ENCODE peak calls at places on chromosomes 6 and 20, in six cellular contexts. One of them, this sample, is unnamed. For H3K4me1, the result is how much of the 10 kb centered on the place peaks cover.

GRCh38 chr6:167331565-167331964 is 6.7 kb downstream of the TTLL2 start:
- DNase-seq in esophagus muscularis mucosa: no peak
- DNase-seq in colonic mucosa: no peak
- DNase-seq in fibroblast of lung: no peak
- DNase-seq in pancreas: no peak
- DNase-seq in astrocyte: no peak
- DNase-seq in this sample: no peak

GRCh38 chr20:5078399-5078958 is 41.3 kb downstream of the PCNA start:
- DNase-seq in esophagus muscularis mucosa: no peak
- DNase-seq in colonic mucosa: peak
- DNase-seq in fibroblast of lung: peak
- DNase-seq in pancreas: no peak
- DNase-seq in astrocyte: no peak
- DNase-seq in this sample: no peak

GRCh38 chr6:126721581-126722145 is 381.7 kb downstream of the CENPW start:
- DNase-seq in esophagus muscularis mucosa: no peak
- DNase-seq in colonic mucosa: no peak
- DNase-seq in fibroblast of lung: peak
- DNase-seq in pancreas: no peak
- DNase-seq in astrocyte: peak
- DNase-seq in this sample: no peak

GRCh38 chr6:122806290-122806689 is 17.2 kb downstream of the SMPDL3A start:
- DNase-seq in esophagus muscularis mucosa: no peak
- DNase-seq in colonic mucosa: no peak
- DNase-seq in fibroblast of lung: peak
- DNase-seq in pancreas: no peak
- DNase-seq in astrocyte: no peak
- DNase-seq in this sample: no peak

GRCh38 chr6:121222656-121223055 is 111.6 kb downstream of the TBC1D32 start:
- DNase-seq in esophagus muscularis mucosa: no peak
- DNase-seq in colonic mucosa: no peak
- DNase-seq in fibroblast of lung: peak
- DNase-seq in pancreas: no peak
- DNase-seq in astrocyte: peak
- DNase-seq in this sample: no peak

GRCh38 chr6:33416386-33417126 is 1.4 kb downstream of the CUTA start:
- DNase-seq in esophagus muscularis mucosa: no peak
- DNase-seq in colonic mucosa: no peak
- DNase-seq in fibroblast of lung: no peak
- DNase-seq in pancreas: no peak
- DNase-seq in astrocyte: no peak
- DNase-seq in this sample: no peak

GRCh38 chr20:62906209-62906608 is 20.1 kb downstream of the DIDO1 start:
- DNase-seq in esophagus muscularis mucosa: no peak
- DNase-seq in colonic mucosa: no peak
- DNase-seq in fibroblast of lung: no peak
- DNase-seq in pancreas: no peak
- DNase-seq in astrocyte: no peak
- DNase-seq in this sample: no peak

GRCh38 chr20:54774423-54774822 is 299.0 kb downstream of the DOK5 start:
- DNase-seq in esophagus muscularis mucosa: no peak
- DNase-seq in colonic mucosa: no peak
- DNase-seq in fibroblast of lung: no peak
- DNase-seq in pancreas: no peak
- DNase-seq in astrocyte: no peak
- DNase-seq in this sample: no peak

GRCh38 chr6:161377116-161377515 is 103.3 kb upstream of the AGPAT4 start:
- DNase-seq in esophagus muscularis mucosa: no peak
- DNase-seq in colonic mucosa: no peak
- DNase-seq in fibroblast of lung: no peak
- DNase-seq in pancreas: peak
- DNase-seq in astrocyte: no peak
- DNase-seq in this sample: no peak

GRCh38 chr6:150766201-150766997 is 99.1 kb upstream of the MTHFD1L start:
- DNase-seq in esophagus muscularis mucosa: no peak
- DNase-seq in colonic mucosa: no peak
- DNase-seq in fibroblast of lung: no peak
- DNase-seq in pancreas: no peak
- DNase-seq in astrocyte: peak
- DNase-seq in this sample: no peak

GRCh38 chr6:82875573-82876185 is 190.0 kb downstream of the UBE3D start:
- DNase-seq in esophagus muscularis mucosa: peak
- DNase-seq in colonic mucosa: no peak
- DNase-seq in fibroblast of lung: peak
- DNase-seq in pancreas: no peak
- DNase-seq in astrocyte: peak
- DNase-seq in this sample: no peak

GRCh38 chr6:16228709-16229665 is 9.4 kb upstream of the GMPR start:
- DNase-seq in esophagus muscularis mucosa: no peak
- DNase-seq in colonic mucosa: peak
- DNase-seq in fibroblast of lung: peak
- DNase-seq in pancreas: no peak
- DNase-seq in astrocyte: no peak
- DNase-seq in this sample: no peak

GRCh38 chr6:34476941-34477340 is 11.1 kb downstream of the PACSIN1 start:
- DNase-seq in esophagus muscularis mucosa: no peak
- DNase-seq in colonic mucosa: no peak
- DNase-seq in fibroblast of lung: no peak
- DNase-seq in pancreas: no peak
- DNase-seq in astrocyte: no peak
- DNase-seq in this sample: no peak

GRCh38 chr20:47764154-47764734 is 21.0 kb downstream of the SULF2 start:
- DNase-seq in esophagus muscularis mucosa: no peak
- DNase-seq in colonic mucosa: no peak
- DNase-seq in fibroblast of lung: no peak
- DNase-seq in pancreas: no peak
- DNase-seq in astrocyte: no peak
- DNase-seq in this sample: no peak

GRCh38 chr6:90222724-90223198 is 73.9 kb downstream of the BACH2 start:
- DNase-seq in esophagus muscularis mucosa: no peak
- DNase-seq in colonic mucosa: no peak
- DNase-seq in fibroblast of lung: no peak
- DNase-seq in pancreas: no peak
- DNase-seq in astrocyte: no peak
- DNase-seq in this sample: no peak

GRCh38 chr20:63457737-63458136 is 14.7 kb downstream of the KCNQ2 start:
- DNase-seq in esophagus muscularis mucosa: no peak
- DNase-seq in colonic mucosa: no peak
- DNase-seq in fibroblast of lung: peak
- DNase-seq in pancreas: no peak
- DNase-seq in astrocyte: no peak
- DNase-seq in this sample: no peak

GRCh38 chr6:45707188-45707587 is 308.5 kb downstream of the CLIC5 start:
- DNase-seq in esophagus muscularis mucosa: no peak
- DNase-seq in colonic mucosa: no peak
- DNase-seq in fibroblast of lung: no peak
- DNase-seq in pancreas: no peak
- DNase-seq in astrocyte: no peak
- DNase-seq in this sample: no peak

GRCh38 chr6:1991332-1991878 is 254.0 kb downstream of the GMDS start:
- DNase-seq in esophagus muscularis mucosa: no peak
- DNase-seq in colonic mucosa: no peak
- DNase-seq in fibroblast of lung: no peak
- DNase-seq in pancreas: no peak
- DNase-seq in astrocyte: no peak
- DNase-seq in this sample: no peak

GRCh38 chr20:63923626-63924025 is 28.7 kb downstream of the DNAJC5 start:
- DNase-seq in esophagus muscularis mucosa: no peak
- DNase-seq in colonic mucosa: no peak
- DNase-seq in fibroblast of lung: no peak
- DNase-seq in pancreas: no peak
- DNase-seq in astrocyte: no peak
- DNase-seq in this sample: no peak

GRCh38 chr20:10171864-10172751 is 46.5 kb upstream of the SNAP25 start:
- DNase-seq in esophagus muscularis mucosa: no peak
- DNase-seq in colonic mucosa: peak
- DNase-seq in fibroblast of lung: peak
- DNase-seq in pancreas: peak
- DNase-seq in astrocyte: peak
- DNase-seq in this sample: no peak

GRCh38 chr20:47499053-47499452 is 2.6 kb upstream of the NCOA3 start:
- DNase-seq in esophagus muscularis mucosa: no peak
- DNase-seq in colonic mucosa: no peak
- DNase-seq in fibroblast of lung: no peak
- DNase-seq in pancreas: no peak
- DNase-seq in astrocyte: no peak
- DNase-seq in this sample: no peak

GRCh38 chr6:166786704-166787293 is 159.7 kb upstream of the RPS6KA2 start:
- DNase-seq in esophagus muscularis mucosa: peak
- DNase-seq in colonic mucosa: peak
- DNase-seq in fibroblast of lung: peak
- DNase-seq in pancreas: no peak
- DNase-seq in astrocyte: peak
- DNase-seq in this sample: no peak

GRCh38 chr6:117491916-117492315 is 9.4 kb downstream of the DCBLD1 start:
- DNase-seq in esophagus muscularis mucosa: no peak
- DNase-seq in colonic mucosa: no peak
- DNase-seq in fibroblast of lung: peak
- DNase-seq in pancreas: no peak
- DNase-seq in astrocyte: peak
- DNase-seq in this sample: no peak

GRCh38 chr6:133399426-133399825 is 158.3 kb downstream of the EYA4 start:
- DNase-seq in esophagus muscularis mucosa: no peak
- DNase-seq in colonic mucosa: no peak
- DNase-seq in fibroblast of lung: no peak
- DNase-seq in pancreas: no peak
- DNase-seq in astrocyte: no peak
- DNase-seq in this sample: no peak

DNA sequence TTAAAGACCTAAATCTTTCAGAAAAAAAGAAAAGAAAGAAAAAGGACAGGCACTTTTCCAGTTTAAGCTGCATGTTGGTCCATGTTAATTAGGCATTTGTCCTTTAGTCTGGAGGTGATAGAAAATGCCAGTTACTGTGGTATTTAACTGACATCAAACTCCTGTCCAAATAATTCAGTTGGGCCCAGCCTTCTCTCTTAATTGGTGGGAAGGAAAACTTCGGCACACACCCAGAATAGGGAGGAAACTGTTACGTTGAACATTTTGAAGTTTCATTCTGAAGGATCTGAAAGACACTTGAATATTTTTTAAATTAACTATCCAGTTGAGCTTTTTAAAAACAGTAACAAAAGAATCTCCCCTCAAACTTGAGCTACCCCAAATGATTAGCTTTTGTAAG is 30.4 kb downstream of the RREB1 start:
- DNase-seq in esophagus muscularis mucosa: no peak
- DNase-seq in colonic mucosa: no peak
- DNase-seq in fibroblast of lung: no peak
- DNase-seq in pancreas: no peak
- DNase-seq in astrocyte: no peak
- DNase-seq in this sample: no peak
- H3K4me3 ChIP-seq in esophagus muscularis mucosa: peak
- H3K4me3 ChIP-seq in colonic mucosa: no peak
- H3K4me3 ChIP-seq in fibroblast of lung: peak
- H3K4me3 ChIP-seq in pancreas: no peak
- H3K4me3 ChIP-seq in astrocyte: no peak
- H3K4me3 ChIP-seq in this sample: no peak

DNA sequence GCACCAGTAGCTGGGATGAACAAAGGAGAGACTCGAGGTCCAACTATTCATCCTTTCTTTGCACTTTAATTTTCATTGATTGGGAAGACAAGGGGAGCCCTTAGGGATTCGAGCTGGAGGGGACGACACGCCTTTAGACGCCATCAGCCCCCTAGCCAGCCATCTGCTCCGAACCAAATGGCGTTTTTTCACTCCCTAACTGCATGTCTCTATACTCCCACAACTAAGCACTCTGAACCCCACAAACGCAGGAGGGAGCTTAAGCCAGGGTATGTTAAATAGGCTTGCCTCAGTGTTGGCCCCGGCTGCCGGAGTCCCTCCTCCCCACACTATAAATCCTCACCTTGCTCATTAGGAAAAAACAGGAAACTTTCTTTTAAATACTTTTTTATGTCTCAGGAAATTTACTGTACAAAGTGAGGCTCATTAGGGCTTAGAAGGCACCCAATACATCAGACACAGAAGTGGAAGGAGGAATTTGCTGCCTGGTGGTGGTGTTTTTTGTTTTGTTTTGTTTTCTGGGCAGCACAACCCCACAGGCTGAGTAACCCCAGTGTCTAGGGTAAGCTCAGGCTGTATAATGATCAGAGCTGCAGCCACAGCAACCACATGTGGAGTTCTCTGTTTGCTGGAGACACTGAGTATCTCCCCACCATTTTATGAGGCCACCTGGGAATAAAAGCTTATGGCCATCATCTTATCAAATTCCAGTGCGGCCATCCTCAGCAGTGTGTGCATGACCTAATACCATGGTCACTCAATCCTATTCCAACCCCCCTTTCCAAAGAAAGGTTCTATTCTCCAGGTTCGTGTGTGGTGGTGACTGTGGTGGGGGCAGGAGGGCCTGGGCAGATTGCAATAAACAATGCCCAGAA is 3.2 kb upstream of the DLL1 start:
- DNase-seq in esophagus muscularis mucosa: no peak
- DNase-seq in colonic mucosa: no peak
- DNase-seq in fibroblast of lung: no peak
- DNase-seq in pancreas: no peak
- DNase-seq in astrocyte: no peak
- DNase-seq in this sample: no peak
- H3K4me1 ChIP-seq in esophagus muscularis mucosa: under half
- H3K4me1 ChIP-seq in colonic mucosa: under half
- H3K4me1 ChIP-seq in fibroblast of lung: under half
- H3K4me1 ChIP-seq in pancreas: under half
- H3K4me1 ChIP-seq in astrocyte: under half
- H3K4me1 ChIP-seq in this sample: half or more

GRCh38 chr20:44522841-44523240 is 971 bp upstream of the SERINC3 start:
- DNase-seq in esophagus muscularis mucosa: no peak
- DNase-seq in colonic mucosa: no peak
- DNase-seq in fibroblast of lung: no peak
- DNase-seq in pancreas: no peak
- DNase-seq in astrocyte: no peak
- DNase-seq in this sample: no peak
- H3K4me3 ChIP-seq in esophagus muscularis mucosa: no peak
- H3K4me3 ChIP-seq in colonic mucosa: no peak
- H3K4me3 ChIP-seq in fibroblast of lung: no peak
- H3K4me3 ChIP-seq in pancreas: no peak
- H3K4me3 ChIP-seq in astrocyte: no peak
- H3K4me3 ChIP-seq in this sample: no peak

GRCh38 chr6:86529635-86530034 is 407.7 kb upstream of the HTR1E start:
- DNase-seq in esophagus muscularis mucosa: no peak
- DNase-seq in colonic mucosa: no peak
- DNase-seq in fibroblast of lung: no peak
- DNase-seq in pancreas: no peak
- DNase-seq in astrocyte: no peak
- DNase-seq in this sample: no peak
- H3K4me1 ChIP-seq in esophagus muscularis mucosa: under half
- H3K4me1 ChIP-seq in colonic mucosa: under half
- H3K4me1 ChIP-seq in fibroblast of lung: under half
- H3K4me1 ChIP-seq in pancreas: under half
- H3K4me1 ChIP-seq in astrocyte: under half
- H3K4me1 ChIP-seq in this sample: under half

This sample was measured in vagina.